ENCODE peak calls at places on chromosome 16, in nine cellular contexts. H is putamen; T is ELR; A is GM13976; V is HCT116; R is small intestine; J is stimulated activated CD4-positive, alpha-beta T cell treated with anti-CD3 and anti-CD28 coated beads, Interleukin-4, amount 100 ng/mL, for 48 hours; O is activated gamma-delta T cell treated with Interleukin-2 at 50 U/mL for 16 hours; D is fibroblast of gingiva. U is an unnamed sample.

GRCh38 chr16:50011707-50012106 is 13.3 kb upstream of the CNEP1R1 start:
- DNase-seq in T (no peak), A (no peak), H (no peak), J (no peak), R (no peak), V (no peak), O (no peak), D (no peak), U (no peak)

GRCh38 chr16:53899471-53899870 is 195.5 kb downstream of the FTO start:
- DNase-seq in A (no peak), H (no peak), R (no peak), V (no peak), J (no peak), O (no peak), D (peak), T (no peak), U (no peak)

GRCh38 chr16:89383095-89384003 is 107.0 kb downstream of the ANKRD11 start:
- DNase-seq in H (no peak), A (no peak), V (no peak), D (no peak), R (peak), O (no peak), T (peak), J (no peak), U (no peak)

GRCh38 chr16:49704586-49705155 is 151.2 kb downstream of the ZNF423 start:
- DNase-seq in D (no peak), O (no peak), J (no peak), H (no peak), V (no peak), T (no peak), R (no peak), A (no peak), U (no peak)

GRCh38 chr16:65547799-65548446 is 426.1 kb upstream of the CDH11 start:
- DNase-seq in T (peak), J (no peak), H (no peak), R (no peak), V (no peak), D (peak), O (no peak), A (no peak), U (no peak)

GRCh38 chr16:70457446-70457845 is 3.1 kb downstream of the FCSK start:
- DNase-seq in H (no peak), A (no peak), J (no peak), R (no peak), V (no peak), D (no peak), T (no peak), O (no peak), U (no peak)

GRCh38 chr16:3830625-3831254 is 49.8 kb downstream of the CREBBP start:
- DNase-seq in O (no peak), R (no peak), J (no peak), T (no peak), A (no peak), D (no peak), V (no peak), H (no peak), U (no peak)

GRCh38 chr16:49440156-49441065 is 66.8 kb downstream of the C16orf78 start:
- DNase-seq in A (no peak), V (no peak), O (no peak), D (no peak), T (no peak), R (no peak), J (no peak), H (no peak), U (no peak)

GRCh38 chr16:84648595-84649510 is 542 bp downstream of the KLHL36 start:
- DNase-seq in D (no peak), H (no peak), O (peak), J (peak), T (peak), A (peak), V (no peak), R (peak), U (no peak)

GRCh38 chr16:88635671-88636070 is 2.7 kb upstream of the IL17C start:
- DNase-seq in V (no peak), R (no peak), T (no peak), A (no peak), J (no peak), H (no peak), D (no peak), O (no peak), U (no peak)

GRCh38 chr16:64540449-64540848 is 581.4 kb downstream of the CDH11 start:
- DNase-seq in A (no peak), O (no peak), J (no peak), V (no peak), H (no peak), R (no peak), T (no peak), D (no peak), U (no peak)

GRCh38 chr16:65142276-65142675 is 20.4 kb upstream of the CDH11 start:
- DNase-seq in R (no peak), D (no peak), H (no peak), T (no peak), O (no peak), A (no peak), V (no peak), J (no peak), U (no peak)

U was measured in NCI-H526 treated with DMSO at 0.1 percent for 48 hours.